ENCODE peak calls at places on chromosome 13, in six cellular contexts. W is breast epithelium, D is GM12892, M is A549, U is IMR-90, I is suprapubic skin. X is an unnamed sample.

GRCh38 chr13:102770435-102770834 is 3.2 kb downstream of the TEX30 start:
- DNase-seq in W (no peak), D (no peak), M (no peak), U (no peak), I (no peak), X (no peak)

GRCh38 chr13:39051157-39051556 is 12.9 kb downstream of the NHLRC3 start:
- DNase-seq in W (no peak), D (no peak), M (no peak), U (peak), I (no peak), X (no peak)

GRCh38 chr13:19587635-19588300 is 26.4 kb upstream of the TPTE2 start:
- DNase-seq in W (no peak), D (no peak), M (peak), U (peak), I (no peak), X (no peak)

GRCh38 chr13:43127827-43128226 is 104.4 kb downstream of the DNAJC15 start:
- DNase-seq in W (no peak), D (no peak), M (no peak), U (no peak), I (no peak), X (no peak)

GRCh38 chr13:32330438-32330837 is 15.1 kb downstream of the BRCA2 start:
- DNase-seq in W (no peak), D (no peak), M (no peak), U (peak), I (no peak), X (no peak)

GRCh38 chr13:33349314-33349995 is 63.9 kb upstream of the STARD13 start:
- DNase-seq in W (no peak), D (no peak), M (no peak), U (no peak), I (no peak), X (peak)

GRCh38 chr13:113819731-113820715 is 43.9 kb downstream of the GAS6 start:
- DNase-seq in W (no peak), D (no peak), M (no peak), U (no peak), I (no peak), X (no peak)

GRCh38 chr13:21987793-21988192 is 316.9 kb downstream of the FGF9 start:
- DNase-seq in W (no peak), D (no peak), M (no peak), U (no peak), I (no peak), X (no peak)

GRCh38 chr13:36072127-36072526 is 59.1 kb downstream of the DCLK1 start:
- DNase-seq in W (no peak), D (no peak), M (no peak), U (no peak), I (no peak), X (no peak)

GRCh38 chr13:52845766-52846566 is 2.5 kb downstream of the PCDH8 start:
- DNase-seq in W (no peak), D (no peak), M (no peak), U (no peak), I (no peak), X (no peak)

GRCh38 chr13:61144834-61145593 is 270.6 kb downstream of the PCDH20 start:
- DNase-seq in W (no peak), D (no peak), M (no peak), U (no peak), I (no peak), X (no peak)

GRCh38 chr13:46382224-46382623 is 4.8 kb downstream of the RUBCNL start:
- DNase-seq in W (no peak), D (no peak), M (no peak), U (no peak), I (no peak), X (no peak)

GRCh38 chr13:32048816-32049215 is 17.2 kb downstream of the FRY start:
- DNase-seq in W (no peak), D (no peak), M (no peak), U (no peak), I (no peak), X (no peak)

GRCh38 chr13:60482012-60482411 is 85.0 kb downstream of the TDRD3 start:
- DNase-seq in W (no peak), D (no peak), M (no peak), U (peak), I (no peak), X (no peak)

GRCh38 chr13:111926501-111927180 is 140.3 kb upstream of the SOX1 start:
- DNase-seq in W (no peak), D (no peak), M (no peak), U (no peak), I (peak), X (no peak)

GRCh38 chr13:44302233-44302632 is 71.4 kb upstream of the SERP2 start:
- DNase-seq in W (no peak), D (no peak), M (no peak), U (no peak), I (no peak), X (no peak)

GRCh38 chr13:67632590-67632989 is 402.5 kb upstream of the PCDH9 start:
- DNase-seq in W (no peak), D (no peak), M (no peak), U (peak), I (no peak), X (no peak)

GRCh38 chr13:75547917-75548316 is 1.7 kb upstream of the UCHL3 start:
- DNase-seq in W (no peak), D (no peak), M (no peak), U (peak), I (no peak), X (no peak)

GRCh38 chr13:75554981-75555380 is 5.4 kb downstream of the UCHL3 start:
- DNase-seq in W (no peak), D (no peak), M (no peak), U (peak), I (no peak), X (no peak)

GRCh38 chr13:75544681-75545333 is 4.8 kb upstream of the UCHL3 start:
- DNase-seq in W (peak), D (no peak), M (no peak), U (peak), I (no peak), X (no peak)

GRCh38 chr13:75550159-75550567 is 572 bp downstream of the UCHL3 start:
- DNase-seq in W (peak), D (no peak), M (peak), U (peak), I (no peak), X (peak)

GRCh38 chr13:75549262-75550158 is at the start of gene UCHL3:
- DNase-seq in W (peak), D (peak), M (peak), U (peak), I (peak), X (peak)
- TF ChIP-seq POLR2A in W (no peak), D (peak), M (peak), U (no peak), I (no peak), X (peak)

DNA sequence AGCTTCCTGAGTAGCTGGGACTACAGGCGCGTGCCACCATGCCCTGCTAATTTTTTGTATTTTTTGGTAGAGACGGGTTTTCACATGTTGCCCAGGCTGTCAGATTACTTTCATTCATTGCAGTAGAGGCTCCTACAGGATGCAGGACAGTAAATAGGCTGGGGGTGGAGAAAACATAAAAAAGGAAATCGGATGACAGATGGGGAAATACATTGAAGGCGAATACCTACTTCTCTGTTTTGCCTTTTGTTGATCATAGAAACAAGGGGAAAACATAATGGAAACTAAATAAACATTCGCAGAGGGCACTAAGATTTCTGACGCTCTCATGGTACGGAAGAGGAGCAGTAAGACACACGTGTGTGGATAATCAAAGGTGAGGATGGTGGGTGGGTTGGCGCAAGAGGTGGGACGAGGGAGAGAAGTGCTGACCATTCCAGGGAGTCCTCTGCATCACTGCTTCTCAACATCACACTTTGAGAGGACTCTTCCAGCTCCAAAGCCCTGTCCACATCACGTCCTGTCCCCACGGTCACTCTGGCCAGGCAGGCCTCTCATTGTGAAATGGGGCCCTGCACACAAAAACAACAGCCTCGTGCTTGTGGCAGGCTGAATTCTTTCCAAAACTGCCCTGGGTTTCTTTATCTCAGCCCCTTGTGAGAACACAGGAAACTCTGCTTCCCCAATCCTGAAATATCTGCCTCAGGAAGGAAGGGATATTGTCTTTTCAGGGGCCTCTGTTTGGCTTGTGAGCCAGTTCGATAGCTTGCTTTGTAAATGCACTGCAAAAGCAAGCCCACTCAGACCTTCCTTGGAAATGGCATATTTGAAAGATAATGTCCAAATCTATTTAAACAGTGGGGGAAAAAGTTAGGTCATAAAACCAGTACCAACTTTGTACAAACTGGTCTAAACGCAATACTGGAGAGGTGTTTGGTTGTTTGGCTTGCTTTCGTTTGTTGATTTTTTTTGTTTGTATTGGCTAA is 188.5 kb downstream of the FOXO1 start:
- DNase-seq in W (no peak), D (no peak), M (no peak), U (no peak), I (no peak), X (no peak)
- TF ChIP-seq POLR2A in W (no peak), D (no peak), M (no peak), U (no peak), I (no peak), X (no peak)

GRCh38 chr13:49220856-49221614 is 897 bp downstream of the MLNR start:
- DNase-seq in W (no peak), D (peak), M (no peak), U (peak), I (no peak), X (no peak)

GRCh38 chr13:49219647-49220034 is 497 bp upstream of the MLNR start:
- DNase-seq in W (no peak), D (peak), M (no peak), U (no peak), I (no peak), X (no peak)

GRCh38 chr13:49218493-49219051 is 1.6 kb upstream of the MLNR start:
- DNase-seq in W (no peak), D (no peak), M (no peak), U (peak), I (no peak), X (no peak)

GRCh38 chr13:49217962-49218492 is 2.1 kb upstream of the MLNR start:
- DNase-seq in W (no peak), D (no peak), M (no peak), U (no peak), I (no peak), X (no peak)

DNA sequence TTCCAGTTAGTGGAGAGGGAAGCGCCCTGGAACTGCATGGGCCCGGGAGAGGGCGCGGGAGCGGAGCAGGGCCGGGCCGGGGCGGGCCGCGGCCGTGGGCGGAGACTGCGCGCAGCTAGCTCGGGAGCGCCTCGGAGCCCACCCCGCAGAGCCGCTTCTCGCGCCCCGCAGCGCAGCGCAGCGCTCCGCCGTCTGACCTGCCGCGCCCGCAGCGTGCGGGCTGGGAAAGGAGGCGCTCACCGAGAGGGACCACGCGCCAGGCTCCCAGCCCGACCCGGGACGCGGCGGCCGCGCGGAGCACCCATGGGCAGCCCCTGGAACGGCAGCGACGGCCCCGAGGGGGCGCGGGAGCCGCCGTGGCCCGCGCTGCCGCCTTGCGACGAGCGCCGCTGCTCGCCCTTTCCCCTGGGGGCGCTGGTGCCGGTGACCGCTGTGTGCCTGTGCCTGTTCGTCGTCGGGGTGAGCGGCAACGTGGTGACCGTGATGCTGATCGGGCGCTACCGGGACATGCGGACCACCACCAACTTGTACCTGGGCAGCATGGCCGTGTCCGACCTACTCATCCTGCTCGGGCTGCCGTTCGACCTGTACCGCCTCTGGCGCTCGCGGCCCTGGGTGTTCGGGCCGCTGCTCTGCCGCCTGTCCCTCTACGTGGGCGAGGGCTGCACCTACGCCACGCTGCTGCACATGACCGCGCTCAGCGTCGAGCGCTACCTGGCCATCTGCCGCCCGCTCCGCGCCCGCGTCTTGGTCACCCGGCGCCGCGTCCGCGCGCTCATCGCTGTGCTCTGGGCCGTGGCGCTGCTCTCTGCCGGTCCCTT is at the start of gene MLNR:
- DNase-seq in W (no peak), D (peak), M (peak), U (no peak), I (no peak), X (no peak)
- TF ChIP-seq POLR2A in W (no peak), D (no peak), M (peak), U (no peak), I (no peak), X (no peak)

GRCh38 chr13:49112782-49113525 is 107.2 kb upstream of the MLNR start:
- DNase-seq in W (no peak), D (no peak), M (no peak), U (peak), I (no peak), X (no peak)

GRCh38 chr13:49113526-49114286 is 106.4 kb upstream of the MLNR start:
- DNase-seq in W (no peak), D (no peak), M (no peak), U (peak), I (no peak), X (no peak)

GRCh38 chr13:49108204-49108603 is 111.9 kb upstream of the MLNR start:
- DNase-seq in W (no peak), D (no peak), M (no peak), U (no peak), I (no peak), X (no peak)

DNA sequence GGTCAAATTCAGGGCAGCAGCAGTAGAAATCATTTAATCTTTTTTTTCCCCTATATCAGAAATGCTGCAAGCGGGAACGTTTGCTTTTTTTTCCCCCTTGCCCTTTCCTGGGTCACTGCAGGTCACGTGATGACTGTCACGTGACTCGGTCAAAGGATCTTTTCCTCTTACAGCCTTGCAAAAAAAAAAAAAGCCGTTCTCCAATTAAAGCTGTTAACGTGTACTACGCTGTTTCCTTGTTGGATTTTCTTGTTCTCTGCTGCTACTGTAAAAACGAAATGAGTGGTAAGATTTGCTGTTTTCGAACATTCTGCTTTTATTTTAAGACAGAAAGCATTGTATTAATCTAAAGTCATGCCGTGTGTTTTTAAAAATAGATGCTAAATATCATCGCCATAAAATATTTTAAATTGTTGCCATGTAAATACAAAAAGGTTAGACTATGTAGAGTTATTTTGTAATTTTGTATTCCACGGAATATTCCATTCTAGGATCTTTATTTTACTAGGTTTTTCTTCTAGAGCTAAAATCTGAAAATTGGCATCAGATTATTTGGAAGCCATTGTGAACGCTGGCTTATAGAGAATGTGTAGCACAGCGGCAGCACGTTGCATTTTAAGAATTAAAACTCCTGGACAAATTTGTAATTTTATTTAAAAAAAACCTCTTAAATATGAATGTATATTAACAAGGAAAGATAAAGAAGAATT is 109.9 kb upstream of the MLNR start:
- DNase-seq in W (peak), D (peak), M (peak), U (peak), I (peak), X (peak)
- TF ChIP-seq POLR2A in W (no peak), D (no peak), M (no peak), U (no peak), I (no peak), X (no peak)

DNA sequence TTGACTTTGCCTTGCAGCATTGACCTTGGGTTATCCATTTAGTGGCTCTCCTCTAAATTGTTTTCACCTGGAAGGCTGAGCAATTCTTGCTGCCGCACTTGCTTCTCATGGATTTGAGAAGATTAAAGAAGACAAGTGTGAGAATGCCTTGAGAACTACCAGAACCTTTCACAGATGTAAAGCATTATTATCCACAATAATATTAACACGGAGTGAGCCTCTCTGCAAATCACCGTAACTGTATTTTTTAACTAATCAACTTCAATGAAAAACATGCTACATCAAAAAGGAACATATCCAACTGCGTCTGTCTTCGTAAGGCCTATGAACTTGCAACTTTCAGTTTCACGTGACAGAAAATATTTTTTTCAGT is 94.0 kb upstream of the RAP2A start:
- DNase-seq in W (no peak), D (no peak), M (no peak), U (no peak), I (no peak), X (no peak)
- TF ChIP-seq POLR2A in W (no peak), D (no peak), M (no peak), U (no peak), I (no peak), X (no peak)

GRCh38 chr13:40770934-40771618 is at the start of gene MRPS31:
- DNase-seq in W (peak), D (peak), M (peak), U (peak), I (peak), X (peak)
- TF ChIP-seq POLR2A in W (peak), D (peak), M (peak), U (peak), I (no peak), X (peak)

DNA sequence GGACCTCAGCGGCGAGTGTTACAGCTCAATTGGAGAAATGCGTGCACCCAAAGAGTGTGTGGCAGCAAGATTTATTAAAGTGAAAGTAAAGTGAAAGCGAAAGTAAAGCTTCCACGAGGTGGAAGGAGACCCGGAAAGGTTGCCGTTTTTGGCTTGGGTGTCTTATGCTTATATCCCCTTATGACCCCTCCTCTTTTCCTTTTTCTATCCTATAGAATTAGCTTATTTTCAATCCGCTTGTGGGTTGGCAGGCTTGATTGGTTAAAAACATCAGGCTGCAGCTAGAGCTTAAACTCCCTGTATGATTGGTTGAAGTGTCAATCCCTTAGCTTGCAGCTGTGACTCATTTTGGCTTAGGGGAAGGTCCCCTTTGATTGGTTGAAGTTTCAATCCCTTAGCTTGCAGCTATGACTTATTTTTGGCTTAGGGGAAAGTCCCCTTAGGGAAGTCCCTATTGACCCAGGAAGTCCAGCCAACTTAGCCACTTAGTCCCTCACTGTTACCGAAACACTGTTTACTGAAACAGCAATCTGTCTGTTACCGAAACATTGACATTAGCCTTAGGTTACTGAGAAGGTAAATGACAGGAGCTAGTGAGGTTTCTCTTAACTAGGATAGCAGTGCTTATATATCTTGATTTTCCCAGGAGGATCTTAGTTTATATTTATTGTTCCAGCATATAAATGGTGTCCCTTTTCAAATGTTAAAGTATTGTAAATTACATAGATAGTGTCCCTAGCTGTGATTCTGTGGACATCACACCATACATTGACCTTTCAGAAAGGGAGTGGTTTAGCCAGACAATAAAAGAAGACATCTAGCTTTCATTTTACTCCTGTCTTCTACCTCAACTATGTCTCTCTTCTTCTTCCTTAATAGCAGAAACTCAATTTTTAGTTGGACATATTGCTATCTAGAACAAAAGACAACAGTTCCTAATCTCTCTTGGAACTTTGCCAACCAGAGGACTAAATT is 575.8 kb downstream of the DACH1 start:
- DNase-seq in W (no peak), D (no peak), M (no peak), U (peak), I (no peak), X (peak)
- TF ChIP-seq POLR2A in W (no peak), D (no peak), M (no peak), U (no peak), I (no peak), X (no peak)